ENCODE peak calls at places on chromosomes 11 and 22, in seven cellular contexts. Z is nephron progenitor cell, G is left ventricle myocardium inferior, C is GM20000, J is fibroblast of pulmonary artery, Y is progenitor cell of endocrine pancreas, B is MM.1S. O is an unnamed sample.
A peak's percentile ranks its signal among the peaks of the same experiment; 100 is the strongest.

GRCh38 chr11:86503131-86503530 is 128.4 kb downstream of the CCDC81 start:
- DNase-seq in Z (no peak), G (no peak), C (no peak), J (no peak), Y (no peak), B (no peak), O (no peak)

GRCh38 chr11:127965947-127966668 is 621.2 kb downstream of the ETS1 start:
- DNase-seq in Z (no peak), G (no peak), C (no peak), J (peak; percentile 58), Y (no peak), B (no peak), O (peak; percentile 49)

GRCh38 chr22:29065468-29066190 is 4.0 kb upstream of the C22orf31 start:
- DNase-seq in Z (no peak), G (no peak), C (no peak), J (no peak), Y (no peak), B (no peak), O (no peak)

GRCh38 chr22:30290318-30290678 is 993 bp upstream of the CASTOR1 start:
- DNase-seq in Z (peak; percentile 23), G (no peak), C (peak; percentile 57), J (no peak), Y (no peak), B (no peak), O (no peak)

GRCh38 chr22:41660416-41660815 is 28.3 kb downstream of the SNU13 start:
- DNase-seq in Z (no peak), G (peak; percentile 49), C (no peak), J (no peak), Y (no peak), B (no peak), O (peak; percentile 16)

GRCh38 chr11:30424851-30425250 is 101.9 kb downstream of the ARL14EP start:
- DNase-seq in Z (no peak), G (no peak), C (no peak), J (no peak), Y (no peak), B (no peak), O (no peak)

GRCh38 chr22:44172370-44173108 is 8.2 kb upstream of the PARVG start:
- DNase-seq in Z (no peak), G (peak; percentile 57), C (peak; percentile 81), J (no peak), Y (no peak), B (no peak), O (peak; percentile 10)

GRCh38 chr11:2380807-2381350 is 3.8 kb downstream of the CD81 start:
- DNase-seq in Z (no peak), G (peak; percentile 80), C (peak; percentile 64), J (peak; percentile 63), Y (no peak), B (no peak), O (peak; percentile 66)

GRCh38 chr22:36010913-36011312 is 17.7 kb downstream of the RBFOX2 start:
- DNase-seq in Z (no peak), G (no peak), C (no peak), J (peak; percentile 78), Y (no peak), B (no peak), O (peak; percentile 89)

GRCh38 chr22:30201970-30202369 is 44.6 kb downstream of the LIF start:
- DNase-seq in Z (no peak), G (no peak), C (no peak), J (peak; percentile 86), Y (no peak), B (no peak), O (peak; percentile 56)

GRCh38 chr11:70557742-70558485 is 159.6 kb downstream of the CTTN start:
- DNase-seq in Z (no peak), G (no peak), C (no peak), J (no peak), Y (no peak), B (no peak), O (no peak)

GRCh38 chr11:46918778-46919513 is 596 bp upstream of the LRP4 start:
- DNase-seq in Z (no peak), G (no peak), C (no peak), J (no peak), Y (no peak), B (peak; percentile 15), O (no peak)

GRCh38 chr11:2166091-2166851 is 5.3 kb upstream of the INS start:
- DNase-seq in Z (peak; percentile 77), G (no peak), C (peak; percentile 78), J (no peak), Y (peak; percentile 47), B (no peak), O (no peak)

GRCh38 chr11:82930734-82931133 is 29.2 kb downstream of the DDIAS start:
- DNase-seq in Z (no peak), G (no peak), C (no peak), J (no peak), Y (no peak), B (no peak), O (no peak)

GRCh38 chr11:16815047-16815767 is 76.8 kb downstream of the C11orf58 start:
- DNase-seq in Z (peak; percentile 12), G (peak; percentile 71), C (no peak), J (peak; percentile 36), Y (no peak), B (no peak), O (peak; percentile 44)

GRCh38 chr11:78548911-78549572 is 25.6 kb downstream of the NARS2 start:
- DNase-seq in Z (no peak), G (no peak), C (no peak), J (no peak), Y (no peak), B (no peak), O (peak; percentile 43)

GRCh38 chr11:20417771-20418170 is 30.3 kb downstream of the PRMT3 start:
- DNase-seq in Z (no peak), G (no peak), C (no peak), J (no peak), Y (no peak), B (no peak), O (no peak)

GRCh38 chr11:79637219-79637618 is 196.4 kb upstream of the TENM4 start:
- DNase-seq in Z (no peak), G (no peak), C (no peak), J (no peak), Y (no peak), B (no peak), O (no peak)

GRCh38 chr11:69647349-69647748 is 6.4 kb downstream of the CCND1 start:
- DNase-seq in Z (no peak), G (no peak), C (no peak), J (no peak), Y (no peak), B (no peak), O (no peak)

GRCh38 chr22:36425977-36426523 is 38.3 kb upstream of the MYH9 start:
- DNase-seq in Z (peak; percentile 71), G (peak; percentile 73), C (peak; percentile 42), J (peak; percentile 66), Y (no peak), B (no peak), O (peak; percentile 81)

GRCh38 chr11:69374110-69374981 is 80.4 kb downstream of the MYEOV start:
- DNase-seq in Z (no peak), G (peak; percentile 12), C (no peak), J (no peak), Y (no peak), B (no peak), O (no peak)

GRCh38 chr11:65468874-65469333 is 29.9 kb upstream of the MALAT1 start:
- DNase-seq in Z (no peak), G (peak; percentile 54), C (peak; percentile 77), J (no peak), Y (peak; percentile 75), B (peak; percentile 84), O (peak; percentile 54)

GRCh38 chr11:132073787-132074186 is 703.4 kb downstream of the NTM start:
- DNase-seq in Z (no peak), G (no peak), C (no peak), J (no peak), Y (no peak), B (no peak), O (peak; percentile 5)

GRCh38 chr11:134670961-134671370 is 258.9 kb upstream of the B3GAT1 start:
- DNase-seq in Z (no peak), G (no peak), C (no peak), J (no peak), Y (no peak), B (no peak), O (no peak)

GRCh38 chr11:8356731-8357504 is 93.2 kb upstream of the LMO1 start:
- DNase-seq in Z (peak; percentile 67), G (no peak), C (no peak), J (no peak), Y (no peak), B (no peak), O (peak; percentile 7)

GRCh38 chr11:5508605-5509004 is 1.2 kb downstream of the UBQLN3 start:
- DNase-seq in Z (no peak), G (no peak), C (no peak), J (no peak), Y (no peak), B (no peak), O (no peak)
- TF ChIP-seq CTCF in Z (no peak), G (no peak), C (no peak), J (no peak), Y (no peak), B (no peak), O (no peak)

DNA sequence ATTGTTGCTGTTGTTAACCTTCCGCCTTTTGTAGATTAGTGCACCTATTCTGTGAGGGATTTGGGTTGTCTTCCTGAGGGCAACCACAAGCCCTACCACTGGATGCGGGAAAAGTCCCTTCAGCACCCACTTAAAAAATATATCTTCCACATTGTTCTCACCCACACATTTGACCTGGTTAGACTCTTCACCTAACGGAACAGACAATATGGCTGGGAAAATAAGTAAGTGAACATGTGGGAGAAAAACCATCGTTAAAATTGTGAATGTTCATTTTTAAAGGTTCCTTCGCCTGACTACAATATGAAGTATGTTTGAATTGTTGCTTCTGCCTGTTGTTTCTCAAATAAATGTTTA is 72.0 kb upstream of the MPEG1 start:
- DNase-seq in Z (no peak), G (no peak), C (no peak), J (no peak), Y (no peak), B (no peak), O (no peak)
- TF ChIP-seq CTCF in Z (no peak), G (no peak), C (no peak), J (no peak), Y (no peak), B (no peak), O (no peak)

GRCh38 chr11:75339685-75340409 is 11.6 kb downstream of the ARRB1 start:
- DNase-seq in Z (no peak), G (peak; percentile 54), C (no peak), J (no peak), Y (no peak), B (no peak), O (no peak)
- TF ChIP-seq CTCF in Z (no peak), G (peak; percentile 24), C (no peak), J (no peak), Y (no peak), B (no peak), O (no peak)

DNA sequence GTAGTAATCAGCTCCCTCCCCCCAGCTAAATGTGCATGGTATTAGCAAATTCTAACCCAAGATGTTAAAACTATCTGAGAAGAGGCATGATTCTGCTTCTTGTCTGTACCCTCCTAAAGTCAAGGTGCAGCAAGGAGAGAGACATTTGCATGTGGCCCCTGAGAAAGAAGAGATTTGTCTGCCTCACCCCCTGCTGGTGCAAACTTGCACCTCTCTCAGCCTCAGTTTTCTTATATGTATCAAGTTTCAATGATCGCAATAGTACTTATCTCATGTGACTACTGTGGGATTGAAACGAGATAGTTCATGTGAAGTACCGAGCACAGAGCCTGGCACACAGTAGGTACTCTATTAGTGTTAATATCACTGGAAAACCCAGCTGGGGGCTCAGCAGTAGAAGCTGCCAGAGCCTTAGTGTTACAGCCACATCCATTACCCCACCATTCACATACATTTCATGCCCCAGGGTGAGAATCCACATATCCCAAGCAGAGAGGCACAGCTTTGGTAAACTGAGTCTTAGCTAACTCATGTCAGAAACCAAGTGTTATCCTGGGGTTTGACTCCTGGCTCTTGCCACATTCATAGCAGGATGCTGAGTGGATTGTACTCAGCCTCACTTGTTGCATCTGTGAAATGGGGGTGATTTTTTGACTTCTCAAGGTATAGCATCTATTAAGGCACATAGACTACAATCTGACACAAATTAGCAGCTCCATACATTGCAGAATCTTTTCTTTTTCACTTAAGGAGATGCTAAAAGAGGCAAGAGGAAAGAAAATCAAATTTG is 24.9 kb downstream of the CD44 start:
- DNase-seq in Z (no peak), G (no peak), C (peak; percentile 35), J (no peak), Y (no peak), B (peak; percentile 72), O (no peak)
- TF ChIP-seq CTCF in Z (no peak), G (peak; percentile 20), C (peak; percentile 35), J (peak; percentile 34), Y (peak; percentile 35), B (peak; percentile 73), O (peak; percentile 43)